ENCODE peak calls at places on chromosome 11, in seven cellular contexts. C is IMR-90, Z is mesendoderm, E is neuronal stem cell, F is mesenchymal stem cell, N is trophoblast cell, D is H9. M is an unnamed sample.
A peak's percentile ranks its signal among the peaks of the same experiment; 100 is the strongest.

GRCh38 chr11:83972536-83972935 is 686.4 kb upstream of the CCDC90B start:
- DNase-seq in F (no peak), C (no peak), E (no peak), N (no peak), Z (no peak), D (no peak), M (no peak)

GRCh38 chr11:45106440-45106839 is 40.0 kb upstream of the PRDM11 start:
- DNase-seq in Z (no peak), D (no peak), N (no peak), C (no peak), F (no peak), E (no peak), M (peak; percentile 28)

GRCh38 chr11:95767498-95767897 is 22.1 kb downstream of the FAM76B start:
- DNase-seq in E (no peak), Z (no peak), N (peak; percentile 58), F (peak; percentile 72), D (no peak), C (peak; percentile 79), M (no peak)

GRCh38 chr11:80155412-80156017 is 714.7 kb upstream of the TENM4 start:
- DNase-seq in F (peak; percentile 45), C (peak; percentile 37), D (no peak), N (peak; percentile 59), Z (peak; percentile 67), E (peak; percentile 12), M (no peak)

GRCh38 chr11:124758355-124759267 is 3.5 kb downstream of the ESAM start:
- DNase-seq in D (peak; percentile 96), N (peak; percentile 81), E (no peak), F (peak; percentile 69), Z (peak; percentile 93), C (peak; percentile 44), M (peak; percentile 90)

GRCh38 chr11:60887531-60887930 is 18.9 kb downstream of the PRPF19 start:
- DNase-seq in N (peak; percentile 47), D (peak; percentile 58), C (peak; percentile 61), Z (peak; percentile 72), F (peak; percentile 63), E (peak; percentile 24), M (no peak)

GRCh38 chr11:58625826-58626460 is 3.5 kb downstream of the CNTF start:
- DNase-seq in F (peak; percentile 63), D (no peak), E (no peak), C (peak; percentile 87), N (no peak), Z (no peak), M (no peak)

GRCh38 chr11:16968196-16968595 is 46.0 kb downstream of the PLEKHA7 start:
- DNase-seq in E (no peak), C (no peak), N (no peak), F (no peak), D (no peak), Z (no peak), M (no peak)

GRCh38 chr11:132312616-132313210 is 942.3 kb downstream of the NTM start:
- DNase-seq in N (no peak), D (peak; percentile 69), C (peak; percentile 46), Z (peak; percentile 76), F (peak; percentile 30), E (peak; percentile 44), M (no peak)

GRCh38 chr11:72230764-72231365 is 6.3 kb downstream of the INPPL1 start:
- DNase-seq in N (no peak), F (no peak), E (no peak), Z (no peak), C (no peak), D (no peak), M (no peak)

GRCh38 chr11:2816941-2817421 is 68.6 kb downstream of the CDKN1C start:
- DNase-seq in N (peak; percentile 64), D (no peak), F (peak; percentile 59), Z (no peak), E (no peak), C (peak; percentile 81), M (no peak)

GRCh38 chr11:89182773-89183172 is 5.1 kb downstream of the TYR start:
- DNase-seq in C (peak; percentile 53), D (no peak), F (no peak), N (peak; percentile 54), Z (peak; percentile 14), E (no peak), M (no peak)

GRCh38 chr11:20194470-20194869 is 34.2 kb upstream of the DBX1 start:
- DNase-seq in Z (no peak), D (no peak), N (no peak), E (no peak), C (no peak), F (no peak), M (no peak)

GRCh38 chr11:44744160-44744559 is 17.4 kb downstream of the TSPAN18 start:
- DNase-seq in Z (no peak), C (peak; percentile 44), N (no peak), E (no peak), F (peak; percentile 41), D (no peak), M (no peak)

DNA sequence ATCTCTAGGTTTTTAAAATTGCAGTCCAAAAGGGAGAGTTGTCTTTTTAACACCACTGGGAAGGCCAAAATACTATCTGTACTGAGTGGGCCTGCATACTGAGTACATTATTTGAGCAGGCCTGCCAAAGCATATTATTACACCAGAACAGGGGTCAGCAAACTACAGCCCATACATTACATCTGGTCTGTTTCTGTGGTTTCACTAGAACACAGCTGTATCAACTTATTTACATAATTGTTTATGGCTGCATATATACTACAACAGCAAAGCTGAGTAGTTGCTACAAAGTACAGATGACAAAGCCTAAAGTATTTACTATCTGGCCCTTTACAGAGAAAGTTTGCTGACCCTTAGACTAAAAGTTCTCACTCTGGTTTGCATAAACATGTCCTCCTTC is 74.0 kb downstream of the USP35 start:
- DNase-seq in D (no peak), F (peak; percentile 72), E (no peak), N (no peak), C (peak; percentile 29), Z (no peak), M (no peak)
- H3K4ac ChIP-seq in D (no peak overlapping the region), F (no peak overlapping the region), E (no peak overlapping the region), N (no peak overlapping the region), C (no peak overlapping the region), Z (peak overlapping the region; percentile 87), M (no peak overlapping the region)

GRCh38 chr11:82734120-82734479 is 436 bp upstream of the FAM181B start:
- DNase-seq in Z (no peak), E (no peak), D (no peak), F (no peak), C (no peak), N (no peak), M (no peak)
- H3K4ac ChIP-seq in Z (no peak overlapping the region), E (no peak overlapping the region), D (no peak overlapping the region), F (no peak overlapping the region), C (no peak overlapping the region), N (no peak overlapping the region), M (no peak overlapping the region)

GRCh38 chr11:86774422-86774821 is 25.9 kb upstream of the PRSS23 start:
- DNase-seq in C (no peak), D (no peak), N (no peak), F (no peak), E (no peak), Z (no peak), M (no peak)

GRCh38 chr11:86773009-86773408 is 27.3 kb upstream of the PRSS23 start:
- DNase-seq in C (no peak), N (no peak), Z (no peak), F (no peak), E (no peak), D (no peak), M (no peak)

GRCh38 chr11:86773878-86774277 is 26.5 kb upstream of the PRSS23 start:
- DNase-seq in D (no peak), F (no peak), E (no peak), Z (no peak), N (no peak), C (no peak), M (no peak)

DNA sequence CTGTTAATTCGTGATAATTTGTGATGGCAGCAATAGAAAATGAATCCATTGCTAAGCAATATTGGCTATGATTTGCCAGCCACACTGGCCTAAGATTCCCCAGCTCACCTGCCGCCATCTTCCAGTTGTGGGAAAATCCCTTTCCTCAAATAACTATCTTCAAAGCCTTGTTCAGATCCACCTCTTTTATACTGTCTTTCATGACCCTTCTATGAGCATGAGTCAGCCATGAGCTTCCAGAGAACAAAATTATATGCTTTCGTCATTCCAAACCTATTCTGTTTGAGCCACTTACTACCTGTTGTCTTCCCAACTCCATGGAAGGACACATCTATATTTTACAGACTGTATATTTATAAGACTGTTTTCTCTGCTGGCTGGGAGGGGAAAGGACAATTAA is 25.0 kb upstream of the PRSS23 start:
- DNase-seq in D (no peak), Z (no peak), N (no peak), C (no peak), F (no peak), E (no peak), M (no peak)
- H3K4ac ChIP-seq in D (no peak overlapping the region), Z (no peak overlapping the region), N (no peak overlapping the region), C (no peak overlapping the region), F (no peak overlapping the region), E (no peak overlapping the region), M (no peak overlapping the region)

GRCh38 chr11:98965775-98966174 is 55.0 kb upstream of the CNTN5 start:
- DNase-seq in F (no peak), C (no peak), D (no peak), N (no peak), E (no peak), Z (no peak), M (no peak)
- H3K4ac ChIP-seq in F (no peak overlapping the region), C (no peak overlapping the region), D (no peak overlapping the region), N (no peak overlapping the region), E (no peak overlapping the region), Z (no peak overlapping the region), M (no peak overlapping the region)

DNA sequence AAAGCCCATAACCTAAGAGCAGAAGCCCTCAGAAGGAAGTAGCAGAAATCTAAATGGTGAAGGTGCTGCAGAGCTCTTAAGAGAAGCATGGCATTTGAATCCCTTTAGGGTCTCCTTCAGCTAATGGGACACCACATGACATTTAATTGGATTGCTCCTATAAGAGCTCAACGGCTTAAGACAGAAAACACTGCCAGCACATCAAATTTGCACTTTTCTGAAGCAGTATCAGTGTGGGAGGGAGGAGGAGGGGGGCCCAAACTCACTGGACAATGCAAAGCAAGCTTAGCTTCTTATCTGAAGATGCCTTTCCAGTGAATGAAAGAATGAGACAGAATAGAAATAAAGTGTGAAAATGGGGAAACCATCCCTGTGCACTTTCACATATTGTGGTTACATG is 287.8 kb upstream of the MTNR1B start:
- DNase-seq in N (no peak), D (no peak), E (no peak), Z (peak; percentile 15), F (no peak), C (no peak), M (no peak)
- H3K4ac ChIP-seq in N (no peak overlapping the region), D (no peak overlapping the region), E (no peak overlapping the region), Z (no peak overlapping the region), F (no peak overlapping the region), C (no peak overlapping the region), M (no peak overlapping the region)

DNA sequence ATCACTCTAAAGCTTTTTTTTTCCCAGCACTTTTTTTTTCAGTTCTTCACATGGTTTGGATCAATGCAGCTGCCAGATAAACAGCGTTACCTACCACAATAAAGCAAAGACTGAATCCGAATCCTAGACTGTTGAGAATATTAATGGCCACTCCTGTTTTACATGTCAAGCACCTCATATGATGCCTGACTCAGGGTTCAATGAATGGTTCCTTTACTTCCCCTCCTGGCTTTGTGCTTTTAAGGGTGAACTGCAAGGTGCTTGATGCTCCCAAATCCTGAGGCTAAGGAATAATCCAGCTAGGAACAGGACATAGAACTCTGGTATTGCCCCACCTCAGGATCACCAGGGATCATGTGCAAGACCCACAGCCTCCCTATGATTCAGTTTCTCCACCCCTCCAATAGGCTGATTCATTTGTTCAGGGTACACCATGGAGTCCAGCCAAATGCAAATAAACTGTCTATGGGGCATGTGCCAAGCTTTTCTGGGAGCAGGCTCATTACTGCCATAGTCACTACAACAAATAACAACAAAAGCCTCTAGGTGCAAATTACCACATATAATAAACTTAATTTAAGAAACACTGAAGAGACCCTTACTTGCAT is 104.3 kb downstream of the GAB2 start:
- DNase-seq in Z (no peak), C (peak; percentile 79), N (no peak), D (no peak), F (peak; percentile 74), E (no peak), M (no peak)
- H3K4ac ChIP-seq in Z (no peak overlapping the region), C (no peak overlapping the region), N (peak overlapping the region; percentile 83), D (no peak overlapping the region), F (no peak overlapping the region), E (no peak overlapping the region), M (no peak overlapping the region)